ENCODE peak calls at places on chromosomes 4 and X, in six cellular contexts. E, Z, B, M, O and A are unnamed samples.

GRCh38 chr4:90349632-90350031 is 222.4 kb downstream of the CCSER1 start:
- DNase-seq in E (no peak), Z (no peak), B (no peak), M (no peak), O (no peak), A (no peak)

GRCh38 chr4:2045518-2045951 is 13.6 kb upstream of the NAT8L start:
- DNase-seq in E (no peak), Z (no peak), B (no peak), M (no peak), O (no peak), A (no peak)

GRCh38 chr4:41865306-41865980 is 69.8 kb upstream of the TMEM33 start:
- DNase-seq in E (no peak), Z (no peak), B (no peak), M (no peak), O (no peak), A (no peak)

GRCh38 chrX:136065044-136065671 is 79.9 kb downstream of the SLC9A6 start:
- DNase-seq in E (peak; percentile 47), Z (peak; percentile 63), B (no peak), M (no peak), O (no peak), A (peak; percentile 32)

GRCh38 chr4:92969650-92970370 is 666.0 kb downstream of the GRID2 start:
- DNase-seq in E (peak; percentile 94), Z (no peak), B (no peak), M (no peak), O (no peak), A (no peak)

GRCh38 chr4:112509243-112510190 is 6.5 kb downstream of the NEUROG2 start:
- DNase-seq in E (peak; percentile 20), Z (no peak), B (no peak), M (no peak), O (no peak), A (no peak)

GRCh38 chrX:75303795-75304194 is 29.9 kb downstream of the UPRT start:
- DNase-seq in E (peak; percentile 70), Z (no peak), B (no peak), M (no peak), O (no peak), A (no peak)

GRCh38 chr4:169351860-169352259 is 81.1 kb upstream of the SH3RF1 start:
- DNase-seq in E (peak; percentile 66), Z (peak; percentile 60), B (no peak), M (no peak), O (peak; percentile 75), A (peak; percentile 16)

GRCh38 chr4:121510260-121510942 is 129.6 kb upstream of the QRFPR start:
- DNase-seq in E (no peak), Z (no peak), B (no peak), M (no peak), O (no peak), A (no peak)

GRCh38 chrX:131704136-131704695 is 160.3 kb downstream of the OR13H1 start:
- DNase-seq in E (peak; percentile 85), Z (no peak), B (no peak), M (peak; percentile 13), O (peak; percentile 91), A (peak; percentile 94)

GRCh38 chr4:141124224-141124623 is 9.0 kb downstream of the RNF150 start:
- DNase-seq in E (no peak), Z (no peak), B (no peak), M (no peak), O (no peak), A (no peak)

GRCh38 chr4:123832173-123833026 is 435.8 kb downstream of the SPRY1 start:
- DNase-seq in E (peak; percentile 100), Z (peak; percentile 75), B (no peak), M (no peak), O (no peak), A (peak; percentile 30)

GRCh38 chr4:3471886-3472285 is 8.8 kb downstream of the DOK7 start:
- DNase-seq in E (no peak), Z (no peak), B (no peak), M (no peak), O (no peak), A (no peak)

GRCh38 chr4:123547167-123547817 is 150.7 kb downstream of the SPRY1 start:
- DNase-seq in E (no peak), Z (no peak), B (peak; percentile 64), M (no peak), O (peak; percentile 89), A (no peak)

GRCh38 chr4:141686146-141686775 is 49.9 kb downstream of the IL15 start:
- DNase-seq in E (peak; percentile 52), Z (no peak), B (no peak), M (no peak), O (no peak), A (peak; percentile 19)

GRCh38 chr4:163603246-163603645 is 108.8 kb downstream of the TMA16 start:
- DNase-seq in E (peak; percentile 36), Z (no peak), B (no peak), M (no peak), O (no peak), A (no peak)

GRCh38 chrX:155747520-155747919 is 133.6 kb upstream of the VAMP7 start:
- DNase-seq in E (no peak), Z (peak; percentile 51), B (no peak), M (no peak), O (peak; percentile 80), A (peak; percentile 20)

GRCh38 chr4:40253906-40254305 is 57.1 kb downstream of the RHOH start:
- DNase-seq in E (no peak), Z (no peak), B (no peak), M (no peak), O (no peak), A (no peak)

GRCh38 chr4:25767877-25768475 is 94.8 kb downstream of the SEL1L3 start:
- DNase-seq in E (peak; percentile 79), Z (peak; percentile 48), B (no peak), M (no peak), O (peak; percentile 42), A (peak; percentile 18)

GRCh38 chr4:106987314-106987713 is 48.8 kb downstream of the DKK2 start:
- DNase-seq in E (no peak), Z (no peak), B (no peak), M (no peak), O (no peak), A (no peak)

GRCh38 chr4:155353923-155354540 is 22.7 kb downstream of the MAP9 start:
- DNase-seq in E (peak; percentile 46), Z (peak; percentile 49), B (peak; percentile 56), M (no peak), O (peak; percentile 71), A (peak; percentile 20)

GRCh38 chr4:108060686-108061321 is 71.1 kb downstream of the HADH start:
- DNase-seq in E (no peak), Z (no peak), B (no peak), M (no peak), O (no peak), A (no peak)

GRCh38 chr4:140928880-140929279 is 172.7 kb upstream of the TBC1D9 start:
- DNase-seq in E (no peak), Z (no peak), B (no peak), M (no peak), O (no peak), A (no peak)

GRCh38 chrX:142054094-142054493 is 150.4 kb downstream of the MAGEC1 start:
- DNase-seq in E (no peak), Z (no peak), B (no peak), M (no peak), O (no peak), A (no peak)

GRCh38 chr4:152735302-152735917 is 44.1 kb downstream of the TIGD4 start:
- DNase-seq in E (peak; percentile 11), Z (no peak), B (no peak), M (no peak), O (no peak), A (no peak)

GRCh38 chr4:148173397-148174017 is 268.7 kb downstream of the NR3C2 start:
- DNase-seq in E (peak; percentile 5), Z (no peak), B (no peak), M (no peak), O (no peak), A (no peak)

DNA sequence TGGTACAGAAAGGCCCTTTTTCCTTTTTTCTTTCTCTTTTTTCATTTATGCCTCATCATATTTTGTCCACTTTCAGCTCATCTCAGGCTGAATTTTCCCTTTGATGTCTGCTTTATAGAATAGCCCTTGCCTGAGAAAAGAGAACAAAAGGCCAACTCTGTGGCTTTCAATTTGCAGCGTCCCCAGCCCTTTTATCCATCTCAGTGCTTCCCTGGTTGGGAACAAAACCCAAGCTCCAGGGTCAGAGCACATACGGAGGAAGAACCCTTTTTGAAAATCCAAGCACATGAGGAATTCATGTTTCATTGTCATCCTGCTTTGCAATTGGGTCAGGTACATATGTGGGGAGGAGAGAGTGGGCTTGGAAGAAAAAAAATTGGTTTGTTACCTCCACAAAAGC is 47.5 kb downstream of the TMEM164 start:
- DNase-seq in E (no peak), Z (no peak), B (no peak), M (no peak), O (no peak), A (no peak)
- H3K27ac ChIP-seq in E (no peak overlapping the region), Z (no peak overlapping the region), B (no peak overlapping the region), M (no peak overlapping the region), O (no peak overlapping the region), A (no peak overlapping the region)

GRCh38 chr4:600166-600565 is 24.1 kb upstream of the TMEM271 start:
- DNase-seq in E (no peak), Z (no peak), B (no peak), M (no peak), O (no peak), A (no peak)
- H3K4me1 ChIP-seq in E (no peaks in the 10 kb centered on the region), Z (no peaks in the 10 kb centered on the region), B (no peaks in the 10 kb centered on the region), M (no peaks in the 10 kb centered on the region), O (no peaks in the 10 kb centered on the region), A (no peaks in the 10 kb centered on the region)

DNA sequence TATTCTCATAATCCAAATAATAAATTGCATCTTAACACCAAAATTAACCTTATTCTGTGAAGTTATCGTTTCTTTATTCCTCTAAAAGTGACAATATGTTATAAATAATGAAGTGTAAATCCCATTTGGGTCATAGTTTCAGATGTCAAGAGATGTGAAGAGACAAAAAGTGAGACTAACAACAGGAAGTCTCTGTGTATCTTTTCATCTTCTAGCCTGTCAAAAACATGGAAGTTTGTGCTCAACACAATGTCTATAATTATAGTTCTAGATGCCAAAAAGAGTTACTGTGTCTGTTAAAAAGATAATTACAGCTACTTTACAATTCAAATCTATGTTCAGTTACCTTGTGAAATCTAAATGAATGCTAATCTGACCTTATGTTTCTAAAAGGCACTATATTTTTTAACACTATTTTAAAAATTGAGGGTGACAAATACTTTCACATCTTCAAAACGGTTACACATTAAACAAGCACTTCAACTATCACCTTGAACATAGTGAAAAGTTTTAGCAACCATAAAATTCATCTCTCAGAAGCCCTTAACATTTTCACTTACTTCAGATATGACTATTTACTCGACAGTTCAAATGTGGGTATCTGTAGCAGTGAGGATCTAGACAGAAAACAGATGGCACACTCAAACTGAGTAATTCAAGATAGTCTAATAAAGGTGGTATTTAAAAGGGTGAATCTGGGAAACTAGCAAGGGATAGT is 509.8 kb downstream of the ARAP2 start:
- DNase-seq in E (no peak), Z (no peak), B (no peak), M (no peak), O (no peak), A (no peak)
- TF ChIP-seq POLR2A in E (no peak), Z (no peak), B (no peak), M (no peak), O (no peak), A (no peak)

GRCh38 chrX:45806410-45807121 is 605.9 kb upstream of the DIPK2B start:
- DNase-seq in E (peak; percentile 92), Z (no peak), B (no peak), M (no peak), O (no peak), A (no peak)

GRCh38 chrX:45803383-45803921 is 602.8 kb upstream of the DIPK2B start:
- DNase-seq in E (peak; percentile 94), Z (no peak), B (no peak), M (no peak), O (no peak), A (no peak)

GRCh38 chrX:45811307-45811706 is 610.6 kb upstream of the DIPK2B start:
- DNase-seq in E (no peak), Z (no peak), B (no peak), M (no peak), O (no peak), A (no peak)

GRCh38 chrX:45807572-45808425 is 607.1 kb upstream of the DIPK2B start:
- DNase-seq in E (peak; percentile 70), Z (no peak), B (no peak), M (no peak), O (no peak), A (no peak)
- H3K27ac ChIP-seq in E (peak overlapping the region; percentile 61), Z (no peak overlapping the region), B (peak overlapping the region; percentile 62), M (peak overlapping the region; percentile 72), O (no peak overlapping the region), A (peak overlapping the region; percentile 79)